ENCODE peak calls at places on chromosomes 4 and X, in four cellular contexts. One of them, this sample, is unnamed.

GRCh38 chrX:119236599-119237525 is 777 bp downstream of the PGRMC1 start:
- DNase-seq in Peyer's patch: peak; percentile 69
- DNase-seq in lower leg skin: peak; percentile 30
- DNase-seq in cardiac fibroblast: peak; percentile 61
- DNase-seq in this sample: peak; percentile 65

GRCh38 chr4:4923208-4923607 is 63.7 kb downstream of the MSX1 start:
- DNase-seq in Peyer's patch: no peak
- DNase-seq in lower leg skin: no peak
- DNase-seq in cardiac fibroblast: no peak
- DNase-seq in this sample: no peak

GRCh38 chr4:21134994-21135393 is 434.7 kb downstream of the PACRGL start:
- DNase-seq in Peyer's patch: no peak
- DNase-seq in lower leg skin: no peak
- DNase-seq in cardiac fibroblast: peak; percentile 12
- DNase-seq in this sample: peak; percentile 16

GRCh38 chrX:22629105-22629725 is 356.5 kb downstream of the CBLL2 start:
- DNase-seq in Peyer's patch: no peak
- DNase-seq in lower leg skin: no peak
- DNase-seq in cardiac fibroblast: peak; percentile 50
- DNase-seq in this sample: peak; percentile 65

GRCh38 chrX:45056428-45057145 is 144.1 kb downstream of the DIPK2B start:
- DNase-seq in Peyer's patch: no peak
- DNase-seq in lower leg skin: no peak
- DNase-seq in cardiac fibroblast: no peak
- DNase-seq in this sample: no peak

GRCh38 chr4:26753187-26753586 is 107.5 kb upstream of the STIM2 start:
- DNase-seq in Peyer's patch: no peak
- DNase-seq in lower leg skin: no peak
- DNase-seq in cardiac fibroblast: no peak
- DNase-seq in this sample: no peak

GRCh38 chr4:169724251-169724650 is 33.5 kb downstream of the HPF1 start:
- DNase-seq in Peyer's patch: no peak
- DNase-seq in lower leg skin: no peak
- DNase-seq in cardiac fibroblast: peak; percentile 89
- DNase-seq in this sample: peak; percentile 38

GRCh38 chr4:181550381-181550780 is 692.8 kb upstream of the TENM3 start:
- DNase-seq in Peyer's patch: no peak
- DNase-seq in lower leg skin: no peak
- DNase-seq in cardiac fibroblast: peak; percentile 11
- DNase-seq in this sample: no peak

GRCh38 chr4:62871057-62871456 is 1538.2 kb downstream of the TECRL start:
- DNase-seq in Peyer's patch: no peak
- DNase-seq in lower leg skin: no peak
- DNase-seq in cardiac fibroblast: no peak
- DNase-seq in this sample: no peak

GRCh38 chr4:12270546-12270945 is 841.9 kb upstream of the HS3ST1 start:
- DNase-seq in Peyer's patch: no peak
- DNase-seq in lower leg skin: no peak
- DNase-seq in cardiac fibroblast: peak; percentile 5
- DNase-seq in this sample: no peak

GRCh38 chr4:73729534-73730165 is 10.7 kb upstream of the CXCL8 start:
- DNase-seq in Peyer's patch: peak; percentile 77
- DNase-seq in lower leg skin: peak; percentile 72
- DNase-seq in cardiac fibroblast: peak; percentile 97
- DNase-seq in this sample: peak; percentile 96

GRCh38 chr4:23999714-24000113 is 109.9 kb upstream of the PPARGC1A start:
- DNase-seq in Peyer's patch: no peak
- DNase-seq in lower leg skin: no peak
- DNase-seq in cardiac fibroblast: peak; percentile 32
- DNase-seq in this sample: no peak

GRCh38 chrX:131827935-131828334 is 195.2 kb upstream of the STK26 start:
- DNase-seq in Peyer's patch: no peak
- DNase-seq in lower leg skin: no peak
- DNase-seq in cardiac fibroblast: peak; percentile 43
- DNase-seq in this sample: peak; percentile 34

GRCh38 chr4:175062183-175062592 is 144.0 kb downstream of the ADAM29 start:
- DNase-seq in Peyer's patch: no peak
- DNase-seq in lower leg skin: no peak
- DNase-seq in cardiac fibroblast: no peak
- DNase-seq in this sample: no peak

GRCh38 chr4:139913398-139913990 is 240.5 kb downstream of the MAML3 start:
- DNase-seq in Peyer's patch: no peak
- DNase-seq in lower leg skin: no peak
- DNase-seq in cardiac fibroblast: peak; percentile 46
- DNase-seq in this sample: peak; percentile 70

GRCh38 chrX:140141444-140142029 is 176.2 kb upstream of the CXorf66 start:
- DNase-seq in Peyer's patch: peak; percentile 65
- DNase-seq in lower leg skin: no peak
- DNase-seq in cardiac fibroblast: peak; percentile 37
- DNase-seq in this sample: peak; percentile 35

GRCh38 chr4:156686120-156686519 is 285.5 kb downstream of the PDGFC start:
- DNase-seq in Peyer's patch: no peak
- DNase-seq in lower leg skin: no peak
- DNase-seq in cardiac fibroblast: peak; percentile 77
- DNase-seq in this sample: peak; percentile 97

GRCh38 chr4:149549911-149550310 is 265.7 kb downstream of the IQCM start:
- DNase-seq in Peyer's patch: peak; percentile 44
- DNase-seq in lower leg skin: no peak
- DNase-seq in cardiac fibroblast: no peak
- DNase-seq in this sample: peak; percentile 35

GRCh38 chr4:153792007-153792892 is 3.4 kb upstream of the SFRP2 start:
- DNase-seq in Peyer's patch: peak; percentile 66
- DNase-seq in lower leg skin: no peak
- DNase-seq in cardiac fibroblast: peak; percentile 77
- DNase-seq in this sample: peak; percentile 37

GRCh38 chr4:57149833-57150232 is 39.6 kb upstream of the IGFBP7 start:
- DNase-seq in Peyer's patch: no peak
- DNase-seq in lower leg skin: no peak
- DNase-seq in cardiac fibroblast: no peak
- DNase-seq in this sample: no peak

GRCh38 chr4:36081185-36081584 is 163.1 kb downstream of the ARAP2 start:
- DNase-seq in Peyer's patch: no peak
- DNase-seq in lower leg skin: no peak
- DNase-seq in cardiac fibroblast: no peak
- DNase-seq in this sample: no peak

GRCh38 chr4:99088485-99089365 is at the start of gene ADH5:
- DNase-seq in Peyer's patch: peak; percentile 95
- DNase-seq in lower leg skin: peak; percentile 81
- DNase-seq in cardiac fibroblast: peak; percentile 87
- DNase-seq in this sample: peak; percentile 88

GRCh38 chrX:31909850-31910547 is 838.2 kb upstream of the FTHL17 start:
- DNase-seq in Peyer's patch: no peak
- DNase-seq in lower leg skin: no peak
- DNase-seq in cardiac fibroblast: no peak
- DNase-seq in this sample: no peak

GRCh38 chr4:148330724-148331123 is 111.5 kb downstream of the NR3C2 start:
- DNase-seq in Peyer's patch: no peak
- DNase-seq in lower leg skin: no peak
- DNase-seq in cardiac fibroblast: no peak
- DNase-seq in this sample: no peak

GRCh38 chr4:6944311-6945051 is 34.9 kb downstream of the TBC1D14 start:
- DNase-seq in Peyer's patch: no peak
- DNase-seq in lower leg skin: no peak
- DNase-seq in cardiac fibroblast: peak; percentile 54
- DNase-seq in this sample: no peak

GRCh38 chr4:38091636-38092035 is 131.4 kb downstream of the PTTG2 start:
- DNase-seq in Peyer's patch: no peak
- DNase-seq in lower leg skin: no peak
- DNase-seq in cardiac fibroblast: peak; percentile 54
- DNase-seq in this sample: peak; percentile 58

GRCh38 chr4:30181512-30181911 is 538.7 kb upstream of the PCDH7 start:
- DNase-seq in Peyer's patch: no peak
- DNase-seq in lower leg skin: no peak
- DNase-seq in cardiac fibroblast: no peak
- DNase-seq in this sample: no peak
- H3K4me3 ChIP-seq in Peyer's patch: no peak overlapping the region
- H3K4me3 ChIP-seq in lower leg skin: no peak overlapping the region
- H3K4me3 ChIP-seq in cardiac fibroblast: no peak overlapping the region
- H3K4me3 ChIP-seq in this sample: no peak overlapping the region

DNA sequence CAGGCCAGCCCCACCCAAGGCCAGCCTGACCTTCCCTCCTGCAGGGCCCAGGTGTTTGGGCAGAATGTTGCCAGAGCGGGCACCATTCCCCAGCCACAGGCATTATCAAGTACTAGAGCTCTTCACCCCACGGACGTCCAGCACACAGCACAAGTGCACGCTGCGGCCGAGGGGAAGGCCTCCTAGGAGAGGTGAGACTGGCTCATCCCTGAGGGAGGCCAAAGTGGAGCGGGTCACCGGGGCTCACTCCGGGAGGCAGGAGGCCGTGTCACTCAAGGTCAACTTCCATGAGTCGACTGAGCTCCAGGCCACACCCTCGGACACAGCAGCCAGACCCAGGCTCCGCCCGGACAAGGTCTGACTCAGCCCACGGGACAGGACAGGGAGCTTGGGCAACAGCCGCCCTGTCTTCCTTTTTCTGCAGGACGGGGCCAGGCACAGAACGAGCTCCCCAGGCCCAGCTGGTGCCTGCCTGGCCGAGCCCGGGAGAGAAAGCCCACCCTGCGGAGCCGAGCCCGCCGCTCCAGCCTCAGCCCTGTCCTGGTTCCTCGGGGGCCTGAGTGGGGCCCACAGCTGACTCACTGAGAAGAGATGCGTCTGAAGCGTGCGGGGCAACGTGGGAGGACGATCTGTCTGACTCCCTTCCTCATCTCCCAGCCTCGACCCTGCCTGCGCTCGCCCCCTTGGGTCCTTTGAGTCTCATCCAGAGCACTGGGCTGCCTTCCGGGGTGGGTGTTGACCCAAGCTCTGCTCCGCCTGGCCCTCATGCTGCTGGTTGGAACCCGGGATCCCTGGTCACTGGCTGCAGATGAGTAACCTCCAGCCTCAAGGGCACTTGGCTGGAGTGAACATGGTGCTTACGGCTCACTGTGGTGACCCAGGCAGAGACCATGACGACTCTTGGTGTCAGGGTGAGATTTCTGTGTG is 1.6 kb downstream of the SLC49A3 start:
- DNase-seq in Peyer's patch: peak; percentile 94
- DNase-seq in lower leg skin: peak; percentile 90
- DNase-seq in cardiac fibroblast: peak; percentile 95
- DNase-seq in this sample: peak; percentile 92
- H3K4me3 ChIP-seq in Peyer's patch: no peak overlapping the region
- H3K4me3 ChIP-seq in lower leg skin: peak overlapping the region; percentile 3
- H3K4me3 ChIP-seq in cardiac fibroblast: peak overlapping the region; percentile 38
- H3K4me3 ChIP-seq in this sample: peak overlapping the region; percentile 29

GRCh38 chrX:2697306-2697705 is 6.2 kb downstream of the CD99 start:
- DNase-seq in Peyer's patch: no peak
- DNase-seq in lower leg skin: no peak
- DNase-seq in cardiac fibroblast: no peak
- DNase-seq in this sample: no peak
- H3K4me3 ChIP-seq in Peyer's patch: no peak overlapping the region
- H3K4me3 ChIP-seq in lower leg skin: no peak overlapping the region
- H3K4me3 ChIP-seq in cardiac fibroblast: peak overlapping the region; percentile 24
- H3K4me3 ChIP-seq in this sample: no peak overlapping the region

GRCh38 chr4:76147454-76148141 is 599 bp downstream of the NUP54 start:
- DNase-seq in Peyer's patch: peak; percentile 64
- DNase-seq in lower leg skin: peak; percentile 19
- DNase-seq in cardiac fibroblast: peak; percentile 81
- DNase-seq in this sample: peak; percentile 98
- H3K4me3 ChIP-seq in Peyer's patch: peak overlapping the region; percentile 99
- H3K4me3 ChIP-seq in lower leg skin: peak overlapping the region; percentile 96
- H3K4me3 ChIP-seq in cardiac fibroblast: peak overlapping the region; percentile 84
- H3K4me3 ChIP-seq in this sample: peak overlapping the region; percentile 94

GRCh38 chr4:182922551-182923284 is 5.5 kb upstream of the DCTD start:
- DNase-seq in Peyer's patch: no peak
- DNase-seq in lower leg skin: no peak
- DNase-seq in cardiac fibroblast: no peak
- DNase-seq in this sample: peak; percentile 45
- H3K4me3 ChIP-seq in Peyer's patch: no peak overlapping the region
- H3K4me3 ChIP-seq in lower leg skin: no peak overlapping the region
- H3K4me3 ChIP-seq in cardiac fibroblast: no peak overlapping the region
- H3K4me3 ChIP-seq in this sample: no peak overlapping the region